ENCODE peak calls at places on chromosome 7, in five cellular contexts. One of them, this sample, is unnamed.
A peak's percentile ranks its signal among the peaks of the same experiment; 100 is the strongest.

GRCh38 chr7:19701471-19701870 is 7.4 kb downstream of the POLR1F start:
- DNase-seq in activated T-cell treated with anti-CD3 and anti-CD28 coated beads for 24 hours: no peak
- DNase-seq in stimulated activated CD4-positive, alpha-beta T cell treated with anti-CD3 and anti-CD28 coated beads, Interleukin-12 subunit alpha, Interleukin-12 subunit beta, amount 100 ng/mL, for 48 hours: no peak
- DNase-seq in heart left ventricle: no peak
- DNase-seq in GM06990: no peak
- DNase-seq in this sample: no peak

GRCh38 chr7:119665791-119666190 is 607.2 kb upstream of the KCND2 start:
- DNase-seq in stimulated activated CD4-positive, alpha-beta T cell treated with anti-CD3 and anti-CD28 coated beads, Interleukin-12 subunit alpha, Interleukin-12 subunit beta, amount 100 ng/mL, for 48 hours: no peak
- DNase-seq in GM06990: no peak
- DNase-seq in heart left ventricle: no peak
- DNase-seq in activated T-cell treated with anti-CD3 and anti-CD28 coated beads for 24 hours: no peak
- DNase-seq in this sample: no peak

GRCh38 chr7:138663741-138664710 is 37.1 kb downstream of the SVOPL start:
- DNase-seq in heart left ventricle: no peak
- DNase-seq in activated T-cell treated with anti-CD3 and anti-CD28 coated beads for 24 hours: no peak
- DNase-seq in GM06990: no peak
- DNase-seq in stimulated activated CD4-positive, alpha-beta T cell treated with anti-CD3 and anti-CD28 coated beads, Interleukin-12 subunit alpha, Interleukin-12 subunit beta, amount 100 ng/mL, for 48 hours: no peak
- DNase-seq in this sample: no peak

GRCh38 chr7:157664866-157665633 is 328.2 kb downstream of the DNAJB6 start:
- DNase-seq in heart left ventricle: no peak
- DNase-seq in activated T-cell treated with anti-CD3 and anti-CD28 coated beads for 24 hours: no peak
- DNase-seq in stimulated activated CD4-positive, alpha-beta T cell treated with anti-CD3 and anti-CD28 coated beads, Interleukin-12 subunit alpha, Interleukin-12 subunit beta, amount 100 ng/mL, for 48 hours: no peak
- DNase-seq in GM06990: no peak
- DNase-seq in this sample: no peak

GRCh38 chr7:156460861-156461632 is 179.5 kb upstream of the RNF32 start:
- DNase-seq in stimulated activated CD4-positive, alpha-beta T cell treated with anti-CD3 and anti-CD28 coated beads, Interleukin-12 subunit alpha, Interleukin-12 subunit beta, amount 100 ng/mL, for 48 hours: no peak
- DNase-seq in activated T-cell treated with anti-CD3 and anti-CD28 coated beads for 24 hours: no peak
- DNase-seq in GM06990: no peak
- DNase-seq in heart left ventricle: no peak
- DNase-seq in this sample: no peak

GRCh38 chr7:30804078-30804661 is 33.0 kb downstream of the MINDY4 start:
- DNase-seq in GM06990: no peak
- DNase-seq in stimulated activated CD4-positive, alpha-beta T cell treated with anti-CD3 and anti-CD28 coated beads, Interleukin-12 subunit alpha, Interleukin-12 subunit beta, amount 100 ng/mL, for 48 hours: no peak
- DNase-seq in heart left ventricle: no peak
- DNase-seq in activated T-cell treated with anti-CD3 and anti-CD28 coated beads for 24 hours: no peak
- DNase-seq in this sample: no peak

GRCh38 chr7:1540391-1541271 is 10.1 kb downstream of the MAFK start:
- DNase-seq in activated T-cell treated with anti-CD3 and anti-CD28 coated beads for 24 hours: no peak
- DNase-seq in stimulated activated CD4-positive, alpha-beta T cell treated with anti-CD3 and anti-CD28 coated beads, Interleukin-12 subunit alpha, Interleukin-12 subunit beta, amount 100 ng/mL, for 48 hours: no peak
- DNase-seq in GM06990: peak; percentile 10
- DNase-seq in heart left ventricle: no peak
- DNase-seq in this sample: no peak

GRCh38 chr7:91655656-91656055 is 224.8 kb downstream of the MTERF1 start:
- DNase-seq in GM06990: no peak
- DNase-seq in stimulated activated CD4-positive, alpha-beta T cell treated with anti-CD3 and anti-CD28 coated beads, Interleukin-12 subunit alpha, Interleukin-12 subunit beta, amount 100 ng/mL, for 48 hours: no peak
- DNase-seq in heart left ventricle: no peak
- DNase-seq in activated T-cell treated with anti-CD3 and anti-CD28 coated beads for 24 hours: no peak
- DNase-seq in this sample: no peak

GRCh38 chr7:135716677-135717238 is 11.2 kb downstream of the SLC13A4 start:
- DNase-seq in activated T-cell treated with anti-CD3 and anti-CD28 coated beads for 24 hours: no peak
- DNase-seq in stimulated activated CD4-positive, alpha-beta T cell treated with anti-CD3 and anti-CD28 coated beads, Interleukin-12 subunit alpha, Interleukin-12 subunit beta, amount 100 ng/mL, for 48 hours: no peak
- DNase-seq in heart left ventricle: no peak
- DNase-seq in GM06990: no peak
- DNase-seq in this sample: no peak

GRCh38 chr7:83732305-83732704 is 83.4 kb upstream of the SEMA3E start:
- DNase-seq in heart left ventricle: no peak
- DNase-seq in GM06990: no peak
- DNase-seq in stimulated activated CD4-positive, alpha-beta T cell treated with anti-CD3 and anti-CD28 coated beads, Interleukin-12 subunit alpha, Interleukin-12 subunit beta, amount 100 ng/mL, for 48 hours: no peak
- DNase-seq in activated T-cell treated with anti-CD3 and anti-CD28 coated beads for 24 hours: no peak
- DNase-seq in this sample: no peak

GRCh38 chr7:130906575-130906974 is 172.6 kb upstream of the KLF14 start:
- DNase-seq in GM06990: no peak
- DNase-seq in stimulated activated CD4-positive, alpha-beta T cell treated with anti-CD3 and anti-CD28 coated beads, Interleukin-12 subunit alpha, Interleukin-12 subunit beta, amount 100 ng/mL, for 48 hours: no peak
- DNase-seq in activated T-cell treated with anti-CD3 and anti-CD28 coated beads for 24 hours: no peak
- DNase-seq in heart left ventricle: no peak
- DNase-seq in this sample: no peak

GRCh38 chr7:65251851-65252620 is 121.6 kb upstream of the ZNF92 start:
- DNase-seq in GM06990: peak; percentile 36
- DNase-seq in stimulated activated CD4-positive, alpha-beta T cell treated with anti-CD3 and anti-CD28 coated beads, Interleukin-12 subunit alpha, Interleukin-12 subunit beta, amount 100 ng/mL, for 48 hours: no peak
- DNase-seq in heart left ventricle: peak; percentile 29
- DNase-seq in activated T-cell treated with anti-CD3 and anti-CD28 coated beads for 24 hours: no peak
- DNase-seq in this sample: peak; percentile 77

GRCh38 chr7:2011266-2012043 is 221.3 kb downstream of the MAD1L1 start:
- DNase-seq in stimulated activated CD4-positive, alpha-beta T cell treated with anti-CD3 and anti-CD28 coated beads, Interleukin-12 subunit alpha, Interleukin-12 subunit beta, amount 100 ng/mL, for 48 hours: no peak
- DNase-seq in GM06990: no peak
- DNase-seq in activated T-cell treated with anti-CD3 and anti-CD28 coated beads for 24 hours: no peak
- DNase-seq in heart left ventricle: no peak
- DNase-seq in this sample: no peak

GRCh38 chr7:35826751-35827150 is 25.9 kb downstream of the SEPTIN7 start:
- DNase-seq in GM06990: no peak
- DNase-seq in stimulated activated CD4-positive, alpha-beta T cell treated with anti-CD3 and anti-CD28 coated beads, Interleukin-12 subunit alpha, Interleukin-12 subunit beta, amount 100 ng/mL, for 48 hours: no peak
- DNase-seq in activated T-cell treated with anti-CD3 and anti-CD28 coated beads for 24 hours: no peak
- DNase-seq in heart left ventricle: no peak
- DNase-seq in this sample: no peak

GRCh38 chr7:81244213-81244612 is 325.4 kb upstream of the SEMA3C start:
- DNase-seq in heart left ventricle: no peak
- DNase-seq in GM06990: no peak
- DNase-seq in activated T-cell treated with anti-CD3 and anti-CD28 coated beads for 24 hours: no peak
- DNase-seq in stimulated activated CD4-positive, alpha-beta T cell treated with anti-CD3 and anti-CD28 coated beads, Interleukin-12 subunit alpha, Interleukin-12 subunit beta, amount 100 ng/mL, for 48 hours: no peak
- DNase-seq in this sample: no peak

This sample was measured in GM20000.